ENCODE peak calls at places on chromosomes 1 and 21, in five cellular contexts. L is transverse colon, Z is GM10248, A is psoas muscle, D is left lung. U is an unnamed sample.
A peak's percentile ranks its signal among the peaks of the same experiment; 100 is the strongest.

GRCh38 chr1:226474041-226474440 is 66.1 kb upstream of the PARP1 start:
- DNase-seq in L (no peak), Z (no peak), A (no peak), D (no peak), U (no peak)

GRCh38 chr1:236603896-236604217 is 459 bp downstream of the HEATR1 start:
- DNase-seq in L (no peak), Z (no peak), A (no peak), D (no peak), U (peak; percentile 45)

GRCh38 chr21:18954415-18954972 is 550.9 kb upstream of the TMPRSS15 start:
- DNase-seq in L (no peak), Z (no peak), A (no peak), D (no peak), U (no peak)

GRCh38 chr1:32337855-32338636 is 2.0 kb upstream of the MARCKSL1 start:
- DNase-seq in L (peak; percentile 56), Z (no peak), A (no peak), D (peak; percentile 89), U (peak; percentile 74)

GRCh38 chr1:31483012-31483946 is 70.3 kb downstream of the SERINC2 start:
- DNase-seq in L (peak; percentile 50), Z (peak; percentile 59), A (no peak), D (no peak), U (peak; percentile 94)

GRCh38 chr1:236768601-236769000 is 26.5 kb upstream of the MTR start:
- DNase-seq in L (no peak), Z (no peak), A (no peak), D (no peak), U (peak; percentile 2)

GRCh38 chr1:201737350-201738060 is 91.5 kb upstream of the IPO9 start:
- DNase-seq in L (peak; percentile 30), Z (no peak), A (peak; percentile 57), D (no peak), U (peak; percentile 80)

GRCh38 chr21:44966135-44967081 is 26.6 kb downstream of the SLX9 start:
- DNase-seq in L (no peak), Z (no peak), A (peak; percentile 63), D (peak; percentile 85), U (peak; percentile 10)

GRCh38 chr1:201831371-201831770 is 2.4 kb downstream of the IPO9 start:
- DNase-seq in L (no peak), Z (no peak), A (no peak), D (no peak), U (no peak)

GRCh38 chr1:230077436-230078221 is 10.6 kb downstream of the GALNT2 start:
- DNase-seq in L (no peak), Z (no peak), A (no peak), D (no peak), U (no peak)

GRCh38 chr1:165954940-165955339 is 127.5 kb downstream of the UCK2 start:
- DNase-seq in L (no peak), Z (no peak), A (no peak), D (no peak), U (peak; percentile 75)

GRCh38 chr1:2290595-2291510 is 62.7 kb downstream of the SKI start:
- DNase-seq in L (peak; percentile 82), Z (peak; percentile 70), A (peak; percentile 88), D (peak; percentile 94), U (peak; percentile 98)

GRCh38 chr1:47002211-47002610 is 21.3 kb upstream of the CYP4X1 start:
- DNase-seq in L (no peak), Z (no peak), A (no peak), D (no peak), U (no peak)

GRCh38 chr1:53559391-53559815 is 100.2 kb downstream of the DMRTB1 start:
- DNase-seq in L (peak; percentile 3), Z (no peak), A (no peak), D (peak; percentile 54), U (no peak)

GRCh38 chr1:164560076-164560475 is 1.1 kb downstream of the PBX1 start:
- DNase-seq in L (no peak), Z (no peak), A (no peak), D (no peak), U (peak; percentile 32)

GRCh38 chr1:63662056-63662836 is 69.0 kb downstream of the PGM1 start:
- DNase-seq in L (no peak), Z (no peak), A (peak; percentile 56), D (no peak), U (peak; percentile 76)

GRCh38 chr1:99956755-99957154 is 13.0 kb upstream of the SLC35A3 start:
- DNase-seq in L (no peak), Z (no peak), A (no peak), D (no peak), U (peak; percentile 94)
- TF ChIP-seq CTCF in L (no peak), Z (no peak), A (no peak), D (no peak), U (peak; percentile 44)

GRCh38 chr1:4573521-4573920 is 80.9 kb upstream of the AJAP1 start:
- DNase-seq in L (no peak), Z (no peak), A (no peak), D (no peak), U (no peak)
- TF ChIP-seq CTCF in L (no peak), Z (no peak), A (no peak), D (no peak), U (no peak)

GRCh38 chr1:162276493-162276892 is 100.2 kb downstream of the SPATA46 start:
- DNase-seq in L (no peak), Z (peak; percentile 39), A (no peak), D (no peak), U (peak; percentile 60)
- TF ChIP-seq CTCF in L (peak; percentile 38), Z (peak; percentile 32), A (peak; percentile 36), D (no peak), U (peak; percentile 40)

DNA sequence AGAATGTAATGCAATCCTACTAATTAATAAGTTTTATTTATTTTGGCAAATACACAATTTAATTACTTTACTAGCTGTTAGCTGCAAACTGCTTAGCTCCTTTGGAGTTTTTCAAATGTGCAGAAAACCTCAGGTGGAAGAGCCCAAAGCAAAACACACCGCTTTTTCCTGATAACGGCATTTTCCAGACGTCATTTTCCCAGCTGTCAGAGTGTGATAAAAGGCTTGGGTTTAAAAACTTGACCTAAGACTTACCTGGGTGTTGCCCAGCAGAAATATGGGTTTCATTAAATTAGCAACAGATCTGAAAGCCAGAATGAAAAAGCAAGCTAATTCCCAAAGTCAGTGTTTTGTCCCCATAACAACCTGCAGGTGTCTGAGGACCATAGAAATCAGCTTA is 204.0 kb upstream of the HMCN1 start:
- DNase-seq in L (no peak), Z (no peak), A (no peak), D (no peak), U (no peak)
- TF ChIP-seq CTCF in L (no peak), Z (no peak), A (no peak), D (no peak), U (no peak)

GRCh38 chr1:29397256-29397590 is 160.9 kb downstream of the PTPRU start:
- DNase-seq in L (no peak), Z (no peak), A (no peak), D (no peak), U (no peak)

GRCh38 chr1:29397981-29398380 is 161.7 kb downstream of the PTPRU start:
- DNase-seq in L (no peak), Z (no peak), A (no peak), D (no peak), U (no peak)

GRCh38 chr1:29395724-29396437 is 159.6 kb downstream of the PTPRU start:
- DNase-seq in L (no peak), Z (no peak), A (no peak), D (no peak), U (no peak)

GRCh38 chr1:29398431-29398830 is 162.1 kb downstream of the PTPRU start:
- DNase-seq in L (no peak), Z (no peak), A (no peak), D (no peak), U (peak; percentile 44)

GRCh38 chr1:29396438-29397255 is 160.3 kb downstream of the PTPRU start:
- DNase-seq in L (no peak), Z (no peak), A (no peak), D (no peak), U (no peak)
- TF ChIP-seq CTCF in L (no peak), Z (no peak), A (no peak), D (no peak), U (peak; percentile 49)

U was measured in fibroblast of pulmonary artery.